ENCODE peak calls at places on chromosomes 13 and 19, in seven cellular contexts. One of them, this sample, is unnamed.

GRCh38 chr19:9914315-9915207 is 21.8 kb downstream of the OLFM2 start:
- DNase-seq in adrenal gland: peak; percentile 81
- DNase-seq in A549: peak; percentile 84
- DNase-seq in neural progenitor cell: peak; percentile 93
- DNase-seq in upper lobe of left lung: peak; percentile 69
- DNase-seq in fibroblast of the aortic adventitia: peak; percentile 58
- DNase-seq in heart right ventricle: peak; percentile 49
- DNase-seq in this sample: peak; percentile 25

GRCh38 chr19:17932485-17933338 is at the start of gene CCDC124:
- DNase-seq in adrenal gland: peak; percentile 91
- DNase-seq in A549: peak; percentile 92
- DNase-seq in neural progenitor cell: peak; percentile 97
- DNase-seq in upper lobe of left lung: peak; percentile 93
- DNase-seq in fibroblast of the aortic adventitia: peak; percentile 91
- DNase-seq in heart right ventricle: peak; percentile 90
- DNase-seq in this sample: peak; percentile 77

GRCh38 chr19:10961073-10961762 is 388 bp downstream of the SMARCA4 start:
- DNase-seq in adrenal gland: no peak
- DNase-seq in A549: no peak
- DNase-seq in neural progenitor cell: peak; percentile 84
- DNase-seq in upper lobe of left lung: peak; percentile 56
- DNase-seq in fibroblast of the aortic adventitia: peak; percentile 28
- DNase-seq in heart right ventricle: peak; percentile 33
- DNase-seq in this sample: no peak

GRCh38 chr13:19818223-19818842 is 35.6 kb upstream of the PSPC1 start:
- DNase-seq in adrenal gland: peak; percentile 16
- DNase-seq in A549: peak; percentile 67
- DNase-seq in neural progenitor cell: peak; percentile 76
- DNase-seq in upper lobe of left lung: peak; percentile 86
- DNase-seq in fibroblast of the aortic adventitia: no peak
- DNase-seq in heart right ventricle: no peak
- DNase-seq in this sample: no peak

GRCh38 chr19:41265376-41266153 is 1.4 kb downstream of the HNRNPUL1 start:
- DNase-seq in adrenal gland: peak; percentile 35
- DNase-seq in A549: peak; percentile 37
- DNase-seq in neural progenitor cell: peak; percentile 26
- DNase-seq in upper lobe of left lung: peak; percentile 53
- DNase-seq in fibroblast of the aortic adventitia: peak; percentile 28
- DNase-seq in heart right ventricle: peak; percentile 10
- DNase-seq in this sample: no peak

GRCh38 chr19:46295401-46296308 is 1.2 kb upstream of the HIF3A start:
- DNase-seq in adrenal gland: no peak
- DNase-seq in A549: peak; percentile 29
- DNase-seq in neural progenitor cell: no peak
- DNase-seq in upper lobe of left lung: peak; percentile 28
- DNase-seq in fibroblast of the aortic adventitia: no peak
- DNase-seq in heart right ventricle: no peak
- DNase-seq in this sample: no peak

GRCh38 chr19:7894612-7895309 is 6.5 kb downstream of the LRRC8E start:
- DNase-seq in adrenal gland: peak; percentile 15
- DNase-seq in A549: no peak
- DNase-seq in neural progenitor cell: no peak
- DNase-seq in upper lobe of left lung: peak; percentile 79
- DNase-seq in fibroblast of the aortic adventitia: no peak
- DNase-seq in heart right ventricle: no peak
- DNase-seq in this sample: no peak

GRCh38 chr13:30605052-30605451 is 12.7 kb upstream of the USPL1 start:
- DNase-seq in adrenal gland: no peak
- DNase-seq in A549: no peak
- DNase-seq in neural progenitor cell: no peak
- DNase-seq in upper lobe of left lung: no peak
- DNase-seq in fibroblast of the aortic adventitia: no peak
- DNase-seq in heart right ventricle: no peak
- DNase-seq in this sample: no peak

GRCh38 chr13:109821038-109821545 is 34.7 kb upstream of the IRS2 start:
- DNase-seq in adrenal gland: no peak
- DNase-seq in A549: no peak
- DNase-seq in neural progenitor cell: no peak
- DNase-seq in upper lobe of left lung: no peak
- DNase-seq in fibroblast of the aortic adventitia: no peak
- DNase-seq in heart right ventricle: no peak
- DNase-seq in this sample: no peak

GRCh38 chr19:742540-743075 is 8.3 kb upstream of the MISP start:
- DNase-seq in adrenal gland: no peak
- DNase-seq in A549: no peak
- DNase-seq in neural progenitor cell: no peak
- DNase-seq in upper lobe of left lung: no peak
- DNase-seq in fibroblast of the aortic adventitia: no peak
- DNase-seq in heart right ventricle: no peak
- DNase-seq in this sample: no peak

GRCh38 chr19:43310221-43310620 is 40.9 kb upstream of the PSG9 start:
- DNase-seq in adrenal gland: no peak
- DNase-seq in A549: no peak
- DNase-seq in neural progenitor cell: no peak
- DNase-seq in upper lobe of left lung: no peak
- DNase-seq in fibroblast of the aortic adventitia: no peak
- DNase-seq in heart right ventricle: no peak
- DNase-seq in this sample: no peak

GRCh38 chr13:114115191-114115671 is 17.2 kb downstream of the RASA3 start:
- DNase-seq in adrenal gland: peak; percentile 52
- DNase-seq in A549: peak; percentile 61
- DNase-seq in neural progenitor cell: no peak
- DNase-seq in upper lobe of left lung: peak; percentile 70
- DNase-seq in fibroblast of the aortic adventitia: peak; percentile 78
- DNase-seq in heart right ventricle: peak; percentile 17
- DNase-seq in this sample: no peak

GRCh38 chr13:90302113-90302512 is 1045.4 kb upstream of the MIR17HG start:
- DNase-seq in adrenal gland: no peak
- DNase-seq in A549: no peak
- DNase-seq in neural progenitor cell: no peak
- DNase-seq in upper lobe of left lung: no peak
- DNase-seq in fibroblast of the aortic adventitia: peak; percentile 64
- DNase-seq in heart right ventricle: no peak
- DNase-seq in this sample: no peak

GRCh38 chr13:107466326-107466725 is 749.0 kb downstream of the LIG4 start:
- DNase-seq in adrenal gland: no peak
- DNase-seq in A549: no peak
- DNase-seq in neural progenitor cell: no peak
- DNase-seq in upper lobe of left lung: no peak
- DNase-seq in fibroblast of the aortic adventitia: peak; percentile 15
- DNase-seq in heart right ventricle: no peak
- DNase-seq in this sample: no peak

GRCh38 chr19:45499196-45500180 is 1.2 kb downstream of the PPM1N start:
- DNase-seq in adrenal gland: peak; percentile 65
- DNase-seq in A549: peak; percentile 67
- DNase-seq in neural progenitor cell: peak; percentile 86
- DNase-seq in upper lobe of left lung: no peak
- DNase-seq in fibroblast of the aortic adventitia: no peak
- DNase-seq in heart right ventricle: no peak
- DNase-seq in this sample: no peak

GRCh38 chr19:53183146-53183545 is 10.0 kb downstream of the ZNF665 start:
- DNase-seq in adrenal gland: no peak
- DNase-seq in A549: no peak
- DNase-seq in neural progenitor cell: no peak
- DNase-seq in upper lobe of left lung: no peak
- DNase-seq in fibroblast of the aortic adventitia: no peak
- DNase-seq in heart right ventricle: no peak
- DNase-seq in this sample: no peak

GRCh38 chr13:44437356-44438233 is 64.0 kb downstream of the SERP2 start:
- DNase-seq in adrenal gland: no peak
- DNase-seq in A549: peak; percentile 49
- DNase-seq in neural progenitor cell: peak; percentile 47
- DNase-seq in upper lobe of left lung: no peak
- DNase-seq in fibroblast of the aortic adventitia: peak; percentile 71
- DNase-seq in heart right ventricle: no peak
- DNase-seq in this sample: no peak

GRCh38 chr13:37289212-37289935 is 183.9 kb upstream of the CSNK1A1L start:
- DNase-seq in adrenal gland: no peak
- DNase-seq in A549: no peak
- DNase-seq in neural progenitor cell: no peak
- DNase-seq in upper lobe of left lung: no peak
- DNase-seq in fibroblast of the aortic adventitia: no peak
- DNase-seq in heart right ventricle: no peak
- DNase-seq in this sample: no peak

GRCh38 chr19:18776288-18776594 is 14.9 kb downstream of the COMP start:
- DNase-seq in adrenal gland: no peak
- DNase-seq in A549: no peak
- DNase-seq in neural progenitor cell: no peak
- DNase-seq in upper lobe of left lung: no peak
- DNase-seq in fibroblast of the aortic adventitia: peak; percentile 52
- DNase-seq in heart right ventricle: no peak
- DNase-seq in this sample: no peak

GRCh38 chr19:5559804-5560133 is 8.0 kb downstream of the TINCR start:
- DNase-seq in adrenal gland: no peak
- DNase-seq in A549: no peak
- DNase-seq in neural progenitor cell: no peak
- DNase-seq in upper lobe of left lung: no peak
- DNase-seq in fibroblast of the aortic adventitia: no peak
- DNase-seq in heart right ventricle: no peak
- DNase-seq in this sample: no peak

GRCh38 chr19:5562280-5562679 is 5.5 kb downstream of the TINCR start:
- DNase-seq in adrenal gland: no peak
- DNase-seq in A549: no peak
- DNase-seq in neural progenitor cell: no peak
- DNase-seq in upper lobe of left lung: no peak
- DNase-seq in fibroblast of the aortic adventitia: no peak
- DNase-seq in heart right ventricle: no peak
- DNase-seq in this sample: no peak

GRCh38 chr19:5560156-5560555 is 7.6 kb downstream of the TINCR start:
- DNase-seq in adrenal gland: no peak
- DNase-seq in A549: no peak
- DNase-seq in neural progenitor cell: no peak
- DNase-seq in upper lobe of left lung: no peak
- DNase-seq in fibroblast of the aortic adventitia: no peak
- DNase-seq in heart right ventricle: no peak
- DNase-seq in this sample: no peak

GRCh38 chr19:5563008-5563431 is 4.7 kb downstream of the TINCR start:
- DNase-seq in adrenal gland: no peak
- DNase-seq in A549: peak; percentile 24
- DNase-seq in neural progenitor cell: no peak
- DNase-seq in upper lobe of left lung: no peak
- DNase-seq in fibroblast of the aortic adventitia: no peak
- DNase-seq in heart right ventricle: no peak
- DNase-seq in this sample: no peak

DNA sequence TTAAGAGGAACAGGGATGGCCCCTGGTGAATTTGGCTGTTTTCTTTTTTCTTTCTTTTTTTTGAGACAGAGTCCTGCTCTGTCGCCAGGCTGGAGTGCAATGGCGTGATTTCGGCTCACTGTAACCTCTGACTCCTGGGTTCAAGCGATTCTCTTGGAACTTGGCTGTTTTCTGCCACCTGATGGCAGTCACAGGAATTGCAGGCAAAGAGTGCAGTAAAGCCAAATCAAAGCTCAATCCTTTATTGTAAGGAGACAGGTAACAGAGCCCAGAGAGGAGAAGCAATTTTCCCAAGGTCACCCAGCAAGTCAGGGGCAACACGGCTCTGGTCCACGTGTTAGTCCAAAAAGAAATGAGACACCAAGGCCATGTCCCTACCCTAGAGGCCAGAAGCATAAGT is 6.2 kb downstream of the TINCR start:
- DNase-seq in adrenal gland: no peak
- DNase-seq in A549: no peak
- DNase-seq in neural progenitor cell: no peak
- DNase-seq in upper lobe of left lung: no peak
- DNase-seq in fibroblast of the aortic adventitia: no peak
- DNase-seq in heart right ventricle: no peak
- DNase-seq in this sample: no peak
- TF ChIP-seq CTCF in adrenal gland: peak; percentile 35
- TF ChIP-seq CTCF in A549: peak; percentile 24
- TF ChIP-seq CTCF in neural progenitor cell: peak; percentile 67
- TF ChIP-seq CTCF in upper lobe of left lung: no peak
- TF ChIP-seq CTCF in fibroblast of the aortic adventitia: peak; percentile 46
- TF ChIP-seq CTCF in heart right ventricle: no peak
- TF ChIP-seq CTCF in this sample: peak; percentile 67

DNA sequence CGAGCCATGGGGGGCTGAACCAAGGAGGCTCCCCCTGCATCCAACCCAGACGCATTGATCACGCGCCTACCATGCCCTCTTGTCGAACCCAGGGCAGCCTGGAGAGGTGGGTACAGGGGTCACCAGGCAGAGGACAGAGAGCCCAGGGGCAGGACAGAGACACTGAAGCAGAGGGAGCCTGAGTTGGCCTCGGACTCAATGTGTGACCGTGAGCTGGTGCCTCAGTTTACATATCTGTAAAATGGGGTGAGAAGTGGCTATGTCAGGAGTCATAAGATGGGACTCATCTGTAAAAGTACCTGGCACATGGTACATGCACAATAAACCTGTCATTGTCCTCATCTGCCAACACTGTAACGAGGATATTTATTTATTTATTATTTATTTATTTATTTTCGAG is 24.1 kb upstream of the NFIC start:
- DNase-seq in adrenal gland: no peak
- DNase-seq in A549: no peak
- DNase-seq in neural progenitor cell: no peak
- DNase-seq in upper lobe of left lung: no peak
- DNase-seq in fibroblast of the aortic adventitia: no peak
- DNase-seq in heart right ventricle: no peak
- DNase-seq in this sample: no peak
- H3K4me3 ChIP-seq in adrenal gland: no peak overlapping the region
- H3K4me3 ChIP-seq in A549: no peak overlapping the region
- H3K4me3 ChIP-seq in neural progenitor cell: no peak overlapping the region
- H3K4me3 ChIP-seq in upper lobe of left lung: no peak overlapping the region
- H3K4me3 ChIP-seq in fibroblast of the aortic adventitia: no peak overlapping the region
- H3K4me3 ChIP-seq in heart right ventricle: no peak overlapping the region
- H3K4me3 ChIP-seq in this sample: no peak overlapping the region

DNA sequence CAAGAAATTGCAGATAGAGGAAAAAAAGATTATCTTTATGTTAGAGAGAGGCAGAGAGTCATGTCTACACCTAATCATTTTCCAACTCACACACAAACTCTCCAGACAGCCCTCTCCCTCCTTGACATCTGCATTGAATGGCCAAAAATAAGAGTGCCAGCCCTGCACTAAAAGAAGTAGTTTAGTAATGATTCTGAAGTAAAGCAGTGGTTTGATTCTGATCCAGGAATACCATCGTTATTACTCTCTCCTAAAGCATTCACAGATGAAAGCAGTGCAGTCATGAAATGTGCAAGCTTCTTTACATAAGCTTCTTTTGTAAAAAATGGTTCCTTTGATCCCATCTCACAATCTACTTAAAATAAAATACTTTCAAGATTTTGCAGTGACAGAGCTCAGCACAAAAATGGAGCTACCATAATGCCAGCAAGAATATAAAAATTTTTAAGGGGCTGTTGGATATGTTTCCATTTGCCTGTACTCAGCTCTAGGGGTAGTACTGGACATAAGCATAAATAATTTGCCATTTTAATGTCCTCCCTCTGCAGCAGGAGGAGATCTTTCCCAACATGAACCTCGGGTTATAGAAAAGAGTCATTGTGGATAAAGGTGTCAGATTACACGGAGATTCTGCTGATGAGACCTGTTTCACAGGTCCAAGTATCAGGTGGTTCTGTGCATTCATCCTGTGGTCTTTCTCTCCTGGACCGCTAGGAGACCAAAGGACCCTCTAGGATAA is 406.3 kb downstream of the DCT start:
- DNase-seq in adrenal gland: no peak
- DNase-seq in A549: no peak
- DNase-seq in neural progenitor cell: no peak
- DNase-seq in upper lobe of left lung: no peak
- DNase-seq in fibroblast of the aortic adventitia: peak; percentile 96
- DNase-seq in heart right ventricle: no peak
- DNase-seq in this sample: no peak
- TF ChIP-seq CTCF in adrenal gland: no peak
- TF ChIP-seq CTCF in A549: no peak
- TF ChIP-seq CTCF in neural progenitor cell: no peak
- TF ChIP-seq CTCF in upper lobe of left lung: no peak
- TF ChIP-seq CTCF in fibroblast of the aortic adventitia: no peak
- TF ChIP-seq CTCF in heart right ventricle: no peak
- TF ChIP-seq CTCF in this sample: no peak

GRCh38 chr13:39749528-39749927 is 94.1 kb downstream of the COG6 start:
- DNase-seq in adrenal gland: no peak
- DNase-seq in A549: no peak
- DNase-seq in neural progenitor cell: no peak
- DNase-seq in upper lobe of left lung: no peak
- DNase-seq in fibroblast of the aortic adventitia: no peak
- DNase-seq in heart right ventricle: no peak
- DNase-seq in this sample: no peak
- H3K4me3 ChIP-seq in adrenal gland: no peak overlapping the region
- H3K4me3 ChIP-seq in A549: no peak overlapping the region
- H3K4me3 ChIP-seq in neural progenitor cell: no peak overlapping the region
- H3K4me3 ChIP-seq in upper lobe of left lung: no peak overlapping the region
- H3K4me3 ChIP-seq in fibroblast of the aortic adventitia: no peak overlapping the region
- H3K4me3 ChIP-seq in heart right ventricle: no peak overlapping the region
- H3K4me3 ChIP-seq in this sample: no peak overlapping the region

This sample was measured in HFF-Myc.